ENCODE peak calls at places on chromosomes 16 and 17, in four cellular contexts. U, O, Q and S are unnamed samples.

GRCh38 chr16:67441289-67441753 is 10.4 kb downstream of the HSD11B2 start:
- DNase-seq in Q (peak), O (no peak), U (no peak), S (no peak)

GRCh38 chr16:12252616-12253015 is 276.1 kb downstream of the SNX29 start:
- DNase-seq in O (no peak), U (no peak), Q (peak), S (no peak)

GRCh38 chr17:8405499-8406016 is 7.9 kb upstream of the RNF222 start:
- DNase-seq in U (no peak), Q (no peak), O (no peak), S (no peak)

GRCh38 chr16:1553976-1554825 is 20.7 kb downstream of the TMEM204 start:
- DNase-seq in Q (no peak), O (no peak), U (no peak), S (no peak)

GRCh38 chr17:40019140-40019991 is 4.1 kb downstream of the CSF3 start:
- DNase-seq in O (peak), Q (no peak), U (no peak), S (no peak)

GRCh38 chr16:53417011-53417410 is 17.3 kb upstream of the RBL2 start:
- DNase-seq in O (peak), U (no peak), Q (no peak), S (no peak)

GRCh38 chr16:80463776-80464175 is 77.0 kb upstream of the DYNLRB2 start:
- DNase-seq in Q (no peak), U (no peak), O (no peak), S (no peak)

GRCh38 chr16:69012906-69013305 is 92.5 kb upstream of the HAS3 start:
- DNase-seq in Q (no peak), U (no peak), O (no peak), S (no peak)

GRCh38 chr16:27491894-27492587 is 57.7 kb downstream of the GTF3C1 start:
- DNase-seq in U (no peak), O (no peak), Q (no peak), S (no peak)

GRCh38 chr16:11224096-11224893 is 31.7 kb downstream of the SOCS1 start:
- DNase-seq in Q (peak), O (no peak), U (no peak), S (no peak)

GRCh38 chr17:15351487-15351840 is 10.1 kb upstream of the TEKT3 start:
- DNase-seq in Q (no peak), U (no peak), O (no peak), S (no peak)

GRCh38 chr17:55273579-55274370 is 9.0 kb downstream of the HLF start:
- DNase-seq in O (peak), U (no peak), Q (peak), S (no peak)

GRCh38 chr17:17853811-17854527 is 17.2 kb upstream of the SREBF1 start:
- DNase-seq in Q (no peak), U (no peak), O (peak), S (no peak)

GRCh38 chr17:62676952-62677596 is 49.6 kb downstream of the MRC2 start:
- DNase-seq in Q (no peak), O (no peak), U (no peak), S (no peak)

GRCh38 chr16:29808219-29808900 is 2.0 kb downstream of the MAZ start:
- DNase-seq in Q (no peak), U (no peak), O (no peak), S (no peak)

GRCh38 chr16:65523258-65523950 is 401.5 kb upstream of the CDH11 start:
- DNase-seq in O (no peak), U (no peak), Q (no peak), S (no peak)

GRCh38 chr16:12067714-12068401 is 91.3 kb downstream of the SNX29 start:
- DNase-seq in U (peak), O (peak), Q (peak), S (peak)

GRCh38 chr17:2860045-2860444 is 63.8 kb downstream of the RAP1GAP2 start:
- DNase-seq in Q (no peak), U (no peak), O (no peak), S (no peak)

GRCh38 chr17:79971651-79972050 is 64.0 kb downstream of the TBC1D16 start:
- DNase-seq in Q (no peak), U (no peak), O (no peak), S (no peak)

GRCh38 chr16:2511128-2511785 is 2.5 kb upstream of the ATP6V0C start:
- DNase-seq in Q (peak), O (no peak), U (no peak), S (no peak)

GRCh38 chr17:32355649-32356377 is 5.9 kb downstream of the ZNF207 start:
- DNase-seq in U (no peak), O (no peak), Q (no peak), S (no peak)

GRCh38 chr16:21622545-21622944 is 23.2 kb downstream of the METTL9 start:
- DNase-seq in U (no peak), O (no peak), Q (no peak), S (no peak)

GRCh38 chr17:78300962-78301820 is 58.7 kb downstream of the SOCS3 start:
- DNase-seq in Q (no peak), U (no peak), O (peak), S (no peak)

GRCh38 chr16:24826096-24826690 is 19.6 kb upstream of the SLC5A11 start:
- DNase-seq in O (no peak), U (no peak), Q (no peak), S (no peak)

GRCh38 chr17:49588726-49589555 is 13.3 kb downstream of the NXPH3 start:
- DNase-seq in U (no peak), Q (no peak), O (no peak), S (no peak)

GRCh38 chr17:81957691-81958432 is 3.1 kb downstream of the NOTUM start:
- DNase-seq in O (no peak), U (no peak), Q (no peak), S (no peak)

GRCh38 chr17:79612468-79613194 is 1.8 kb upstream of the RBFOX3 start:
- DNase-seq in O (peak), U (peak), Q (peak), S (peak)

GRCh38 chr17:9174779-9175574 is 153.7 kb downstream of the NTN1 start:
- DNase-seq in U (no peak), O (no peak), Q (no peak), S (no peak)

GRCh38 chr17:14048169-14048568 is 21.1 kb upstream of the COX10 start:
- DNase-seq in Q (no peak), O (no peak), U (peak), S (no peak)